ENCODE peak calls at places on chromosomes 2 and 18, in five cellular contexts. One of them, this sample, is unnamed.

GRCh38 chr18:25896956-25897355 is 193.5 kb downstream of the SS18 start:
- DNase-seq in AG04450: no peak
- DNase-seq in NCI-H774: no peak
- DNase-seq in astrocyte of the hippocampus: no peak
- DNase-seq in HTR-8/SVneo: no peak
- DNase-seq in this sample: no peak

GRCh38 chr2:228507231-228507824 is 325.8 kb upstream of the SPHKAP start:
- DNase-seq in AG04450: no peak
- DNase-seq in NCI-H774: no peak
- DNase-seq in astrocyte of the hippocampus: no peak
- DNase-seq in HTR-8/SVneo: no peak
- DNase-seq in this sample: no peak

GRCh38 chr18:31206787-31207381 is 44.2 kb upstream of the DSC1 start:
- DNase-seq in AG04450: no peak
- DNase-seq in NCI-H774: peak
- DNase-seq in astrocyte of the hippocampus: peak
- DNase-seq in HTR-8/SVneo: peak
- DNase-seq in this sample: no peak

GRCh38 chr2:67451086-67451832 is 54.1 kb downstream of the ETAA1 start:
- DNase-seq in AG04450: peak
- DNase-seq in NCI-H774: no peak
- DNase-seq in astrocyte of the hippocampus: peak
- DNase-seq in HTR-8/SVneo: peak
- DNase-seq in this sample: no peak

GRCh38 chr18:11387880-11388279 is 221.5 kb upstream of the SLC35G4 start:
- DNase-seq in AG04450: no peak
- DNase-seq in NCI-H774: no peak
- DNase-seq in astrocyte of the hippocampus: peak
- DNase-seq in HTR-8/SVneo: peak
- DNase-seq in this sample: no peak

GRCh38 chr2:96074156-96074555 is 39.4 kb upstream of the GPAT2 start:
- DNase-seq in AG04450: no peak
- DNase-seq in NCI-H774: no peak
- DNase-seq in astrocyte of the hippocampus: no peak
- DNase-seq in HTR-8/SVneo: no peak
- DNase-seq in this sample: no peak

GRCh38 chr2:171034315-171034714 is 105.3 kb downstream of the GORASP2 start:
- DNase-seq in AG04450: no peak
- DNase-seq in NCI-H774: no peak
- DNase-seq in astrocyte of the hippocampus: no peak
- DNase-seq in HTR-8/SVneo: no peak
- DNase-seq in this sample: no peak

GRCh38 chr2:2014251-2014761 is 270.0 kb upstream of the PXDN start:
- DNase-seq in AG04450: no peak
- DNase-seq in NCI-H774: no peak
- DNase-seq in astrocyte of the hippocampus: peak
- DNase-seq in HTR-8/SVneo: no peak
- DNase-seq in this sample: peak

GRCh38 chr2:96949701-96950350 is 36.6 kb downstream of the FAM178B start:
- DNase-seq in AG04450: no peak
- DNase-seq in NCI-H774: no peak
- DNase-seq in astrocyte of the hippocampus: no peak
- DNase-seq in HTR-8/SVneo: no peak
- DNase-seq in this sample: no peak

GRCh38 chr2:236871500-236872001 is 214.1 kb upstream of the COPS8 start:
- DNase-seq in AG04450: peak
- DNase-seq in NCI-H774: no peak
- DNase-seq in astrocyte of the hippocampus: peak
- DNase-seq in HTR-8/SVneo: peak
- DNase-seq in this sample: no peak

GRCh38 chr2:10777111-10777841 is 35.3 kb downstream of the PDIA6 start:
- DNase-seq in AG04450: no peak
- DNase-seq in NCI-H774: no peak
- DNase-seq in astrocyte of the hippocampus: no peak
- DNase-seq in HTR-8/SVneo: no peak
- DNase-seq in this sample: no peak

GRCh38 chr2:198098386-198098785 is 294.0 kb downstream of the PLCL1 start:
- DNase-seq in AG04450: no peak
- DNase-seq in NCI-H774: no peak
- DNase-seq in astrocyte of the hippocampus: no peak
- DNase-seq in HTR-8/SVneo: no peak
- DNase-seq in this sample: no peak

GRCh38 chr2:163011035-163011434 is 172.5 kb upstream of the KCNH7 start:
- DNase-seq in AG04450: no peak
- DNase-seq in NCI-H774: peak
- DNase-seq in astrocyte of the hippocampus: no peak
- DNase-seq in HTR-8/SVneo: no peak
- DNase-seq in this sample: no peak

GRCh38 chr2:236309669-236310029 is 45.4 kb upstream of the ASB18 start:
- DNase-seq in AG04450: no peak
- DNase-seq in NCI-H774: peak
- DNase-seq in astrocyte of the hippocampus: peak
- DNase-seq in HTR-8/SVneo: peak
- DNase-seq in this sample: peak

GRCh38 chr2:84906900-84907714 is 1.7 kb downstream of the TMSB10 start:
- DNase-seq in AG04450: no peak
- DNase-seq in NCI-H774: no peak
- DNase-seq in astrocyte of the hippocampus: peak
- DNase-seq in HTR-8/SVneo: peak
- DNase-seq in this sample: peak

GRCh38 chr2:148552675-148553331 is 91.7 kb upstream of the EPC2 start:
- DNase-seq in AG04450: no peak
- DNase-seq in NCI-H774: peak
- DNase-seq in astrocyte of the hippocampus: no peak
- DNase-seq in HTR-8/SVneo: no peak
- DNase-seq in this sample: no peak

GRCh38 chr18:332007-332406 is 64.2 kb upstream of the THOC1 start:
- DNase-seq in AG04450: no peak
- DNase-seq in NCI-H774: no peak
- DNase-seq in astrocyte of the hippocampus: no peak
- DNase-seq in HTR-8/SVneo: no peak
- DNase-seq in this sample: no peak

GRCh38 chr2:200901459-200902072 is 12.4 kb downstream of the NIF3L1 start:
- DNase-seq in AG04450: peak
- DNase-seq in NCI-H774: peak
- DNase-seq in astrocyte of the hippocampus: peak
- DNase-seq in HTR-8/SVneo: peak
- DNase-seq in this sample: peak

GRCh38 chr18:56043691-56044090 is 455.7 kb upstream of the TCF4 start:
- DNase-seq in AG04450: no peak
- DNase-seq in NCI-H774: no peak
- DNase-seq in astrocyte of the hippocampus: peak
- DNase-seq in HTR-8/SVneo: no peak
- DNase-seq in this sample: no peak

GRCh38 chr18:74589021-74589420 is 8.6 kb upstream of the ZNF407 start:
- DNase-seq in AG04450: no peak
- DNase-seq in NCI-H774: no peak
- DNase-seq in astrocyte of the hippocampus: no peak
- DNase-seq in HTR-8/SVneo: no peak
- DNase-seq in this sample: no peak

GRCh38 chr18:28560339-28560738 is 383.4 kb upstream of the CDH2 start:
- DNase-seq in AG04450: no peak
- DNase-seq in NCI-H774: no peak
- DNase-seq in astrocyte of the hippocampus: no peak
- DNase-seq in HTR-8/SVneo: no peak
- DNase-seq in this sample: no peak

GRCh38 chr2:134522856-134523460 is 195.8 kb downstream of the TMEM163 start:
- DNase-seq in AG04450: no peak
- DNase-seq in NCI-H774: peak
- DNase-seq in astrocyte of the hippocampus: peak
- DNase-seq in HTR-8/SVneo: no peak
- DNase-seq in this sample: no peak

GRCh38 chr2:215410932-215411285 is 25.0 kb downstream of the FN1 start:
- DNase-seq in AG04450: peak
- DNase-seq in NCI-H774: no peak
- DNase-seq in astrocyte of the hippocampus: peak
- DNase-seq in HTR-8/SVneo: peak
- DNase-seq in this sample: no peak

GRCh38 chr2:114550895-114551793 is 108.7 kb downstream of the DPP10 start:
- DNase-seq in AG04450: no peak
- DNase-seq in NCI-H774: peak
- DNase-seq in astrocyte of the hippocampus: peak
- DNase-seq in HTR-8/SVneo: peak
- DNase-seq in this sample: peak

GRCh38 chr18:14026199-14026598 is 106.0 kb downstream of the ZNF519 start:
- DNase-seq in AG04450: no peak
- DNase-seq in NCI-H774: no peak
- DNase-seq in astrocyte of the hippocampus: no peak
- DNase-seq in HTR-8/SVneo: no peak
- DNase-seq in this sample: no peak

GRCh38 chr2:36355157-36355889 is at the start of gene CRIM1:
- DNase-seq in AG04450: peak
- DNase-seq in NCI-H774: peak
- DNase-seq in astrocyte of the hippocampus: peak
- DNase-seq in HTR-8/SVneo: peak
- DNase-seq in this sample: peak

GRCh38 chr2:149741646-149742045 is 154.1 kb upstream of the MMADHC start:
- DNase-seq in AG04450: peak
- DNase-seq in NCI-H774: no peak
- DNase-seq in astrocyte of the hippocampus: peak
- DNase-seq in HTR-8/SVneo: peak
- DNase-seq in this sample: no peak

GRCh38 chr2:122105885-122106221 is 350.4 kb downstream of the TSN start:
- DNase-seq in AG04450: no peak
- DNase-seq in NCI-H774: no peak
- DNase-seq in astrocyte of the hippocampus: peak
- DNase-seq in HTR-8/SVneo: no peak
- DNase-seq in this sample: peak